ENCODE peak calls at places on chromosomes 6 and 20, in ten cellular contexts. S is heart left ventricle; Y is ovary; R is GM23248; P is A549; U is neural progenitor cell; J is cardiac muscle cell; V is CD4-positive, alpha-beta T cell; T is sigmoid colon; I is HepG2. F is an unnamed sample.

GRCh38 chr6:13250703-13251102 is 77.6 kb downstream of the TBC1D7 start:
- DNase-seq in R (no peak), T (no peak), Y (no peak), I (no peak), S (no peak), V (no peak), J (no peak), P (no peak), U (no peak), F (no peak)

GRCh38 chr6:43702147-43702521 is 14.5 kb upstream of the MRPS18A start:
- DNase-seq in R (no peak), I (no peak), S (no peak), P (no peak), T (no peak), J (no peak), U (no peak), Y (no peak), V (no peak), F (no peak)

GRCh38 chr6:90039911-90040310 is 145.6 kb downstream of the GJA10 start:
- DNase-seq in P (no peak), T (no peak), S (no peak), Y (no peak), J (no peak), U (no peak), R (peak), V (no peak), I (no peak), F (no peak)

GRCh38 chr6:36362551-36363389 is 24.7 kb downstream of the ETV7 start:
- DNase-seq in I (no peak), S (no peak), V (no peak), P (no peak), J (no peak), R (peak), T (no peak), Y (no peak), U (no peak), F (no peak)

GRCh38 chr6:30583921-30584320 is 12.7 kb downstream of the ABCF1 start:
- DNase-seq in I (no peak), V (no peak), U (no peak), Y (no peak), P (no peak), T (no peak), J (no peak), R (no peak), S (no peak), F (no peak)

GRCh38 chr6:34938268-34938667 is 49.2 kb downstream of the ANKS1A start:
- DNase-seq in T (no peak), S (no peak), P (peak), U (no peak), I (no peak), R (no peak), V (no peak), Y (no peak), J (no peak), F (no peak)

GRCh38 chr6:54234539-54234938 is 73.7 kb upstream of the TINAG start:
- DNase-seq in T (no peak), S (no peak), V (no peak), J (peak), I (no peak), Y (no peak), U (no peak), P (no peak), R (no peak), F (no peak)

GRCh38 chr6:97850458-97851218 is 567.6 kb upstream of the MMS22L start:
- DNase-seq in S (no peak), J (no peak), R (peak), Y (no peak), I (no peak), U (peak), P (no peak), V (no peak), T (no peak), F (no peak)

GRCh38 chr6:46419576-46420002 is 71.7 kb downstream of the RCAN2 start:
- DNase-seq in Y (peak), S (peak), R (peak), U (peak), I (peak), P (peak), T (peak), V (no peak), J (peak), F (no peak)

GRCh38 chr20:61328906-61329558 is 77.0 kb downstream of the CDH4 start:
- DNase-seq in S (peak), R (no peak), I (peak), Y (peak), J (no peak), V (no peak), P (no peak), T (no peak), U (no peak), F (no peak)

GRCh38 chr6:12092762-12093161 is 80.7 kb downstream of the HIVEP1 start:
- DNase-seq in I (no peak), V (no peak), S (no peak), R (no peak), U (no peak), T (no peak), Y (no peak), J (no peak), P (no peak), F (no peak)

GRCh38 chr20:2292711-2293110 is 3.1 kb upstream of the TGM3 start:
- DNase-seq in P (no peak), J (no peak), I (no peak), Y (no peak), T (no peak), S (no peak), U (no peak), R (peak), V (no peak), F (no peak)

GRCh38 chr6:140344149-140344913 is 969.9 kb upstream of the CITED2 start:
- DNase-seq in P (peak), S (no peak), I (peak), Y (no peak), U (no peak), J (no peak), R (peak), V (no peak), T (no peak), F (no peak)

GRCh38 chr6:41560440-41561192 is 14.4 kb downstream of the FOXP4 start:
- DNase-seq in J (peak), P (no peak), V (peak), Y (peak), U (peak), I (no peak), R (peak), S (peak), T (peak), F (no peak)

GRCh38 chr6:35367646-35368037 is 25.3 kb downstream of the PPARD start:
- DNase-seq in R (no peak), U (no peak), S (no peak), P (no peak), I (no peak), T (no peak), V (no peak), Y (no peak), J (no peak), F (no peak)

GRCh38 chr6:8481727-8482126 is 46.4 kb upstream of the SLC35B3 start:
- DNase-seq in J (no peak), U (peak), P (peak), V (no peak), Y (no peak), T (no peak), S (no peak), R (peak), I (no peak), F (no peak)

GRCh38 chr20:10034717-10035571 is at the start of gene ANKEF1:
- DNase-seq in I (peak), U (peak), T (peak), P (peak), R (peak), S (peak), Y (peak), V (peak), J (peak), F (peak)

GRCh38 chr6:78947962-78948361 is 80.6 kb downstream of the IRAK1BP1 start:
- DNase-seq in Y (no peak), J (no peak), I (no peak), U (no peak), S (no peak), V (no peak), P (no peak), T (no peak), R (peak), F (no peak)

GRCh38 chr6:157460182-157460999 is 79.4 kb downstream of the ZDHHC14 start:
- DNase-seq in Y (no peak), V (no peak), T (no peak), I (no peak), J (no peak), R (peak), P (no peak), S (no peak), U (no peak), F (no peak)

GRCh38 chr6:17098538-17098937 is 3.3 kb upstream of the STMND1 start:
- DNase-seq in R (peak), Y (no peak), S (no peak), V (no peak), J (no peak), P (no peak), U (no peak), T (no peak), I (no peak), F (no peak)

GRCh38 chr6:21598662-21599061 is 5.1 kb downstream of the SOX4 start:
- DNase-seq in U (no peak), V (no peak), I (no peak), Y (no peak), P (no peak), T (no peak), S (no peak), J (no peak), R (peak), F (no peak)

GRCh38 chr20:19887566-19888268 is 129.4 kb upstream of the NAA20 start:
- DNase-seq in J (no peak), S (no peak), Y (no peak), U (no peak), V (no peak), P (no peak), T (no peak), R (no peak), I (no peak), F (no peak)
- H3K27ac ChIP-seq in J (peak), S (peak), Y (no peak), U (no peak), V (no peak), P (peak), T (peak), R (no peak), I (no peak), F (peak)

GRCh38 chr6:152509916-152510315 is 127.2 kb downstream of the SYNE1 start:
- DNase-seq in U (no peak), T (no peak), R (no peak), V (no peak), I (no peak), J (no peak), P (no peak), Y (no peak), S (no peak), F (no peak)
- H3K27ac ChIP-seq in U (no peak), T (no peak), R (no peak), V (no peak), I (no peak), J (no peak), P (no peak), Y (no peak), S (no peak), F (no peak)

DNA sequence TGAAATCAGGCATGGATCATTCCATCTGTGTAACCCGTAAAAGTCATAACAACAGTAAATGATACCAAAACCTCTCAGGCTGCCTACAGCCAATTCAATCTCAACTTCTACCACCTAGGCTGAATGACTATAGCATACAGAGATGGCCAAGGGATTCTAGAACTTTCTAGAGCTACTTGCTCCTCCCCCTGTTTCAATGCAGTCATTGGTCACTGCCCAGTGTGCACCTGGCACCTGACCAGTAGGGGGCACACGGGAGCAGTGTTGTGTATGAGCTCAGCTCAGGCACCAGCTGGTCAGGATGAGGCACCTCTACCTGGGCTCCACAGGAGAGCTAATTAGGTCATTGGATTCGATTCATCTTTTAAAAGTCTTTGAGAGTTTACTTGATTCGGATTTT is 86.2 kb downstream of the PLEKHG1 start:
- DNase-seq in R (peak), U (peak), P (peak), S (no peak), I (peak), J (no peak), T (no peak), Y (no peak), V (peak), F (no peak)
- H3K27ac ChIP-seq in R (no peak), U (no peak), P (no peak), S (no peak), I (no peak), J (no peak), T (no peak), Y (no peak), V (no peak), F (no peak)

GRCh38 chr6:161829186-161829794 is 555.4 kb upstream of the AGPAT4 start:
- DNase-seq in R (no peak), S (no peak), T (no peak), V (no peak), I (no peak), Y (no peak), P (no peak), J (no peak), U (peak), F (peak)
- H3K27ac ChIP-seq in R (no peak), S (no peak), T (no peak), V (no peak), I (no peak), Y (no peak), P (no peak), J (no peak), U (no peak), F (peak)

GRCh38 chr20:63014710-63015109 is 7.9 kb upstream of the BHLHE23 start:
- DNase-seq in J (no peak), I (no peak), P (no peak), Y (no peak), R (no peak), T (no peak), S (no peak), U (peak), V (no peak), F (no peak)
- H3K27ac ChIP-seq in J (no peak), I (no peak), P (no peak), Y (no peak), R (no peak), T (no peak), S (no peak), U (no peak), V (no peak), F (no peak)

GRCh38 chr6:124459268-124459667 is 503.0 kb upstream of the RNF217 start:
- DNase-seq in S (no peak), V (no peak), R (no peak), Y (no peak), I (no peak), J (no peak), T (no peak), P (no peak), U (no peak), F (no peak)

GRCh38 chr6:124463271-124463670 is 499.0 kb upstream of the RNF217 start:
- DNase-seq in R (no peak), J (no peak), Y (no peak), U (no peak), S (no peak), I (no peak), T (no peak), V (no peak), P (no peak), F (no peak)

GRCh38 chr6:124466949-124467348 is 495.3 kb upstream of the RNF217 start:
- DNase-seq in J (no peak), I (no peak), T (no peak), V (no peak), R (no peak), U (no peak), S (no peak), Y (no peak), P (no peak), F (no peak)

DNA sequence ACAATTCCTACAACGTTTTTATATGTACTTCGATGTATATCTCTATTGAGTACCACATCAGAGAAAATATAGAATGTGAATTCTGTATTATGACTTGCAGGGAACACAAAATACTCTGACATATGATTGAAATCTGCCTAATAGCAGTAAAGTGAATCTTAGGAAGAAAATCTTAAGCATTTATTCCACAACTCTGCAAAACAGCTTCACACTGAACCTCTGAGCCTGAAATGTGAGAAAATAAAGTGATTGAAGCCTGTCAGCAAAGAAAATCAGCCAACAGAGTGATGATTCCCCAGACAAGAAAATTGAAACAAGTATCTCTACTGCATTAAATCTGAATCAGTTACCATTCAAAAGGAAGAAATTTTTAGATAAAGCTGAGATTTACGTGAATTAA is 499.5 kb upstream of the RNF217 start:
- DNase-seq in U (no peak), S (no peak), P (no peak), V (no peak), R (no peak), T (no peak), Y (no peak), J (no peak), I (no peak), F (no peak)
- H3K27ac ChIP-seq in U (no peak), S (no peak), P (no peak), V (no peak), R (no peak), T (no peak), Y (no peak), J (no peak), I (no peak), F (no peak)

GRCh38 chr6:3190779-3191178 is 33.4 kb upstream of the TUBB2A start:
- DNase-seq in V (no peak), T (no peak), R (no peak), P (no peak), U (no peak), Y (no peak), I (no peak), S (no peak), J (no peak), F (no peak)
- H3K27ac ChIP-seq in V (no peak), T (no peak), R (no peak), P (no peak), U (no peak), Y (no peak), I (no peak), S (no peak), J (no peak), F (no peak)

GRCh38 chr20:25525295-25525694 is 60.0 kb downstream of the NINL start:
- DNase-seq in P (no peak), I (no peak), R (no peak), S (no peak), J (no peak), T (no peak), Y (no peak), V (no peak), U (no peak), F (no peak)
- H3K27ac ChIP-seq in P (peak), I (peak), R (peak), S (no peak), J (no peak), T (no peak), Y (no peak), V (no peak), U (no peak), F (no peak)

F was measured in substantia nigra.